ENCODE peak calls at places on chromosome 17, in six cellular contexts. B is H1, Q is neuronal stem cell, N is IMR-90, G is H9, X is mesenchymal stem cell. D is an unnamed sample.

GRCh38 chr17:41457656-41458055 is 9.5 kb downstream of the KRT32 start:
- DNase-seq in X (no peak), B (no peak), G (no peak), N (no peak), Q (no peak), D (no peak)

GRCh38 chr17:41131979-41132378 is 8.0 kb upstream of the KRTAP4-12 start:
- DNase-seq in N (peak; percentile 67), B (no peak), X (no peak), G (no peak), Q (no peak), D (no peak)

GRCh38 chr17:48907713-48908046 is 527 bp upstream of the UBE2Z start:
- DNase-seq in B (no peak), X (peak; percentile 89), N (peak; percentile 64), G (no peak), Q (no peak), D (peak; percentile 85)

GRCh38 chr17:75288784-75289121 is 480 bp downstream of the SLC25A19 start:
- DNase-seq in X (no peak), N (no peak), B (peak; percentile 69), Q (no peak), G (peak; percentile 67), D (peak; percentile 57)

GRCh38 chr17:15392326-15392739 is 50.9 kb upstream of the TEKT3 start:
- DNase-seq in Q (no peak), G (no peak), X (peak; percentile 66), B (no peak), N (peak; percentile 96), D (no peak)

GRCh38 chr17:57249520-57249919 is 6.8 kb upstream of the MSI2 start:
- DNase-seq in B (no peak), X (no peak), Q (no peak), N (no peak), G (no peak), D (no peak)

GRCh38 chr17:73211745-73212144 is 18.9 kb downstream of the COG1 start:
- DNase-seq in G (no peak), X (no peak), B (no peak), Q (no peak), N (no peak), D (no peak)

GRCh38 chr17:44623070-44623725 is 33.1 kb upstream of the MEIOC start:
- DNase-seq in B (no peak), N (no peak), G (no peak), X (no peak), Q (no peak), D (peak; percentile 76)

GRCh38 chr17:16269658-16270057 is 52.6 kb downstream of the PIGL start:
- DNase-seq in G (no peak), N (peak; percentile 87), Q (no peak), X (peak; percentile 40), B (no peak), D (no peak)

GRCh38 chr17:63293310-63293709 is 152.8 kb downstream of the CYB561 start:
- DNase-seq in Q (no peak), X (peak; percentile 44), G (no peak), N (peak; percentile 72), B (no peak), D (no peak)

GRCh38 chr17:15502315-15503112 is 35.1 kb upstream of the CDRT4 start:
- DNase-seq in G (peak; percentile 94), N (peak; percentile 93), X (peak; percentile 72), B (peak; percentile 92), Q (peak; percentile 73), D (peak; percentile 90)

GRCh38 chr17:40980594-40980993 is 3.5 kb downstream of the KRT40 start:
- DNase-seq in N (peak; percentile 63), B (no peak), X (peak; percentile 33), Q (no peak), G (no peak), D (peak; percentile 1)

GRCh38 chr17:76909971-76910760 is 42.0 kb downstream of the MGAT5B start:
- DNase-seq in Q (peak; percentile 74), N (peak; percentile 41), G (peak; percentile 89), X (peak; percentile 55), B (peak; percentile 91), D (peak; percentile 86)

GRCh38 chr17:21303441-21304065 is 19.0 kb downstream of the MAP2K3 start:
- DNase-seq in B (no peak), G (no peak), Q (no peak), N (no peak), X (no peak), D (no peak)

GRCh38 chr17:9670596-9670995 is 25.3 kb downstream of the USP43 start:
- DNase-seq in G (no peak), Q (no peak), X (no peak), B (no peak), N (no peak), D (no peak)

GRCh38 chr17:18245038-18245776 is 13.3 kb downstream of the FLII start:
- DNase-seq in B (no peak), X (no peak), G (no peak), Q (no peak), N (no peak), D (no peak)

GRCh38 chr17:1058423-1059130 is 61.6 kb downstream of the TIMM22 start:
- DNase-seq in B (peak; percentile 94), N (peak; percentile 35), G (peak; percentile 85), Q (no peak), X (peak; percentile 39), D (peak; percentile 62)

GRCh38 chr17:7133424-7133823 is 18.8 kb upstream of the ASGR2 start:
- DNase-seq in B (no peak), G (peak; percentile 89), Q (peak; percentile 43), N (no peak), X (peak; percentile 32), D (peak; percentile 92)

GRCh38 chr17:41695954-41696720 is 7.5 kb downstream of the EIF1 start:
- DNase-seq in Q (peak; percentile 70), X (peak; percentile 86), N (peak; percentile 83), B (peak; percentile 66), G (no peak), D (peak; percentile 73)

GRCh38 chr17:63834431-63835166 is 7.1 kb upstream of the FTSJ3 start:
- DNase-seq in Q (peak; percentile 48), G (peak; percentile 92), B (peak; percentile 70), X (peak; percentile 89), N (peak; percentile 85), D (peak; percentile 95)

GRCh38 chr17:38507436-38507835 is 79.2 kb downstream of the ARHGAP23 start:
- DNase-seq in B (no peak), X (no peak), Q (no peak), G (peak; percentile 47), N (no peak), D (peak; percentile 63)
- H3K4me2 ChIP-seq in B (no peak overlapping the region), X (no peak overlapping the region), Q (no peak overlapping the region), G (no peak overlapping the region), N (no peak overlapping the region), D (no peak overlapping the region)

GRCh38 chr17:8405499-8406016 is 7.9 kb upstream of the RNF222 start:
- DNase-seq in Q (no peak), N (no peak), G (no peak), B (no peak), X (no peak), D (no peak)
- H2BK15ac ChIP-seq in Q (no peak overlapping the region), N (no peak overlapping the region), G (no peak overlapping the region), B (peak overlapping the region; percentile 29), X (no peak overlapping the region), D (no peak overlapping the region)

GRCh38 chr17:70829876-70830275 is 660.5 kb downstream of the KCNJ2 start:
- DNase-seq in G (no peak), B (no peak), N (peak; percentile 31), X (no peak), Q (no peak), D (no peak)
- H3K4me2 ChIP-seq in G (no peak overlapping the region), B (no peak overlapping the region), N (no peak overlapping the region), X (no peak overlapping the region), Q (no peak overlapping the region), D (no peak overlapping the region)

DNA sequence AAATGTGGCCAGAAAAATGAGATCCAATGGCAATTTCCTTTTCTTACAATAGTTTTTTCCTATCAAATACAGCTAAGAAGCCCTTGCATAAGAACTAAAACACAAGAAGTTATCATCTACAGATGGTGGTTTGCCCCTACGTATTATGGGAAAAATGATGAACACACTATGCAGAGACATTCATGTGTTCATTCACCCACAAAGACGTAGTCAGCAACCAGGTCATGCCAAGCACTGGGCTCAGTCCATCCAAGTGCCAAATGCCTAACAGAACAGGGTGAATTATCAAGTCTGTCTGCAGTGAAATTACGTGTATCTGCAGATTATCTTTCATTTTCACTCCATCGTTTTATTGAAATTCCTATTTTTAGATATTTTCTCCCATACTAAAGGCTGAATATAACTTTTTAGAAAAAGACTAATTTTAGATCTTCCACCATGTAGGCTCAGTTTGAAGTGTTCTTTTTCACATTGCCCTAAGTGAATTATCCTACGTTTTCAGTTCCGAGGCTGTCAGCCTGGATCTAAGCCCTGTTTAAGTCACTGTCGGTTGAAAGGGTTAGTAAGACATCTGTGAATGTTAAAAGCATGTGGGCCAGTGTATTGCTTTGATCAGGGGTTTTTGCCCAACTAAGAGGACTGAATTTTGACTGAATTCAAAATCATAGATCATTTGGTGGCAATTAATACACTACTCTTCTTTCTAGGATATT is 78.1 kb upstream of the DHX40 start:
- DNase-seq in B (no peak), X (no peak), G (no peak), N (no peak), Q (no peak), D (no peak)
- H2BK15ac ChIP-seq in B (no peak overlapping the region), X (no peak overlapping the region), G (no peak overlapping the region), N (no peak overlapping the region), Q (no peak overlapping the region), D (no peak overlapping the region)

DNA sequence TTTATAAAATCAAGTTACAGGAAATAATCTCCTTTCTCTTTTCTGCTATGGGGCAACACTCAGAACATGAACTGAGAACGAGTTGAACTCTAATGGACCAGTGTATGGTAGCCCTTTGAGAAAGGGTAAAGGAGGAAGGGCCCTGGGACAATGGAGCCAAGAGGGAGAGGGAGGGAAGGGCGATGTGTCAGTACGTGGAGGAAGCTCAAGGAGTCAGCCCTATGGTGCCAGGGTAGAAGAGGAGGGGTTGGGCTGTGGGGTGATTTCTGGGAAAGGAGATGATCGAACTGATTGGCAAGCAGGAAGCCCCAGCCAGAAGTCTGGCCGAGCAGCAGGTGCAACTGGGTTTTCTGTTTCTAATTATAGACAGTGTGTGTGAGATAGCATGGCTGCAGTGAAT is 4.3 kb upstream of the WIPI1 start:
- DNase-seq in B (no peak), G (peak; percentile 62), N (no peak), Q (no peak), X (no peak), D (no peak)
- H3K4me2 ChIP-seq in B (no peak overlapping the region), G (no peak overlapping the region), N (no peak overlapping the region), Q (no peak overlapping the region), X (no peak overlapping the region), D (no peak overlapping the region)

DNA sequence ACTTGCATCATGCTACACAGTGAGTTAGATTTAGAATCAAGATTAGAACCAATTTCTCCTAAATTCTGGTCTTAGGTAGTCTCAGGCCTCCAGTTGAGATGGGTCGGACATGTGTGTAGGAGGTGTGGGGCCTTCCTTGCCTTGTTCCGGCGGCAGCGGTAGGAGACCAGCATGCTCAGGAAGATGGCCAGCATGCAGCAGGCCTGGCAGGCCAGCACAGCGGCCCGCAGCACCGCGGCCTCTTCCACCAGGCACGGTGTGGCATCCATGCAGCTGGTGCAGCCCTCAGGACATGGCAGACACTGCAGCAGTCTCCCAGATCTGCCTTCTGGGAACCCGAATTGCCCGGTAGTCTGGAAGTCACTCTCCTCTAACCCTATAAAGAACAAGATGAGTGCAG is 6.9 kb downstream of the GPR179 start:
- DNase-seq in B (no peak), X (no peak), G (no peak), Q (no peak), N (no peak), D (no peak)
- H2BK15ac ChIP-seq in B (no peak overlapping the region), X (no peak overlapping the region), G (no peak overlapping the region), Q (no peak overlapping the region), N (no peak overlapping the region), D (no peak overlapping the region)

DNA sequence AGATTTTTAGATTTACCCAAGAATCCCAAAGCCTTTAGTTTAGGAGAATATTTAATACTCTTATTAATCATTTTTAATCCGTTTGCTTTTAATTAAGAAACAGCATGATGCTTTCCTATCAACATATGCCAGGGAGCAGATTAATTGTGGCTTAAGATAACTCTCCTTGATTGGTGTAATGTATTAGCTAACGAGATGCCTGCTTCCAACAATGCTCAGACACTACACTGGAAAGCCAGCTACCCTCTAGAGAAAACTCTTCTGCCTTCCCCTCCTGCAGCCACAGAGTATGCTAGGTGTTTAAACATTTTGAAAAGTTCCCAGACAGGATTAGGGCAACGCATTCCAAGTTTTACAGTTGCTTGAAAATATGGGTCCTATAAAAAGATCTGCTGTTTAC is 142.2 kb downstream of the AATF start:
- DNase-seq in B (no peak), N (no peak), G (no peak), Q (no peak), X (no peak), D (no peak)
- H3K4me2 ChIP-seq in B (no peak overlapping the region), N (no peak overlapping the region), G (no peak overlapping the region), Q (no peak overlapping the region), X (no peak overlapping the region), D (no peak overlapping the region)

D was measured in mesendoderm.